ENCODE peak calls at places on chromosomes 4 and X, in ten cellular contexts. B is ovary, J is A673, K is endothelial cell of umbilical vein, E is A549, P is GM23248, O is spleen, F is mammary epithelial cell, N is adrenal gland, T is small intestine. W is an unnamed sample.

GRCh38 chr4:153232768-153233167 is 28.5 kb downstream of the TRIM2 start:
- DNase-seq in B (no peak), J (peak; percentile 68), K (no peak), E (peak; percentile 24), P (peak; percentile 30), O (no peak), F (peak; percentile 4), N (no peak), T (peak; percentile 47), W (no peak)

GRCh38 chr4:79917246-79917645 is 155.8 kb downstream of the ANTXR2 start:
- DNase-seq in B (no peak), J (peak; percentile 58), K (peak; percentile 62), E (peak; percentile 0), P (peak; percentile 66), O (no peak), F (peak; percentile 32), N (peak; percentile 62), T (peak; percentile 31), W (peak; percentile 46)

GRCh38 chr4:79964020-79964714 is 108.9 kb downstream of the ANTXR2 start:
- DNase-seq in B (no peak), J (no peak), K (no peak), E (no peak), P (no peak), O (no peak), F (no peak), N (peak; percentile 65), T (no peak), W (no peak)

GRCh38 chr4:74692973-74693372 is 101.3 kb downstream of the BTC start:
- DNase-seq in B (no peak), J (no peak), K (no peak), E (no peak), P (no peak), O (no peak), F (no peak), N (no peak), T (no peak), W (no peak)

GRCh38 chr4:73740353-73740778 is at the start of gene CXCL8:
- DNase-seq in B (no peak), J (peak; percentile 79), K (peak; percentile 94), E (peak; percentile 37), P (peak; percentile 83), O (no peak), F (peak; percentile 96), N (peak; percentile 87), T (peak; percentile 35), W (peak; percentile 52)

GRCh38 chrX:14670819-14671218 is 141.5 kb downstream of the GLRA2 start:
- DNase-seq in B (no peak), J (no peak), K (no peak), E (no peak), P (no peak), O (no peak), F (no peak), N (no peak), T (no peak), W (no peak)

GRCh38 chrX:14039344-14039743 is 9.7 kb upstream of the GEMIN8 start:
- DNase-seq in B (no peak), J (peak; percentile 71), K (peak; percentile 46), E (no peak), P (peak; percentile 39), O (no peak), F (peak; percentile 25), N (peak; percentile 62), T (peak; percentile 53), W (peak; percentile 53)

GRCh38 chr4:65521666-65522065 is 148.6 kb downstream of the EPHA5 start:
- DNase-seq in B (no peak), J (no peak), K (peak; percentile 42), E (no peak), P (no peak), O (no peak), F (no peak), N (no peak), T (no peak), W (no peak)

GRCh38 chr4:128821151-128821550 is 11.7 kb downstream of the JADE1 start:
- DNase-seq in B (no peak), J (no peak), K (no peak), E (no peak), P (no peak), O (no peak), F (no peak), N (no peak), T (no peak), W (no peak)

GRCh38 chr4:128823025-128823661 is 13.6 kb downstream of the JADE1 start:
- DNase-seq in B (no peak), J (peak; percentile 51), K (peak; percentile 46), E (peak; percentile 21), P (peak; percentile 95), O (no peak), F (peak; percentile 83), N (no peak), T (no peak), W (no peak)

GRCh38 chr4:128820631-128821119 is 11.2 kb downstream of the JADE1 start:
- DNase-seq in B (no peak), J (no peak), K (no peak), E (no peak), P (no peak), O (no peak), F (no peak), N (no peak), T (no peak), W (no peak)

GRCh38 chr4:128818442-128818841 is 8.9 kb downstream of the JADE1 start:
- DNase-seq in B (no peak), J (no peak), K (no peak), E (no peak), P (no peak), O (no peak), F (no peak), N (no peak), T (no peak), W (no peak)

GRCh38 chr4:128819082-128819742 is 9.7 kb downstream of the JADE1 start:
- DNase-seq in B (no peak), J (no peak), K (no peak), E (no peak), P (no peak), O (no peak), F (no peak), N (no peak), T (no peak), W (no peak)
- H3K4me1 ChIP-seq in B (peaks cover 4% of the 10 kb centered on the region), J (peaks cover 17% of the 10 kb centered on the region), K (peaks cover 9% of the 10 kb centered on the region), E (peaks cover 91% of the 10 kb centered on the region), P (peaks cover 45% of the 10 kb centered on the region), O (no peaks in the 10 kb centered on the region), F (peaks cover 13% of the 10 kb centered on the region), N (peaks cover 5% of the 10 kb centered on the region), T (no peaks in the 10 kb centered on the region), W (no peaks in the 10 kb centered on the region)

DNA sequence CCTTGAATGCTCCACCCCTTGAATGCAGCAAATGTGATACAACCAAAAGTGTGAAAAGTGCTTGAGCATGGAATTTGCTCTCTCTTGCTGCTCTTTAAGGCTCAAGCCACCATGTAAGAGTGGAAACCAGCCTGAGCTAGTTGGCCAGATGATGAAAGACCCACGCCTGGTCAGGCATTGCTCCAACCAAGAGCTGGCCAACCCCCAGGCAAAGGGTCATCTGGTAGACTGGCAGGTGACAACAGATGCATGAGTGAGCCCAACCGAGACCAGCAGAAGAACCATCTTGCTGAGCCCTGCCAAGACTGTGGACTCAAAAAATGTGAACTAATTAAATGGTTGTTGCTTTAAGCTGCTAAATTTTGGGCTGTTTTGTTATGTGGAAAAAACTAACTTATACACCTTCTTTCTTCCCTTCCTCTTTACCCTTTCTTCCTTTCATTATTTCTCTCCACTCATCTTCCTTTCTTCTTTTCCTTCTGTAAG is 32.7 kb downstream of the ADGRG2 start:
- DNase-seq in B (no peak), J (no peak), K (no peak), E (no peak), P (no peak), O (no peak), F (no peak), N (no peak), T (no peak), W (no peak)
- H3K4me3 ChIP-seq in B (no peak overlapping the region), J (no peak overlapping the region), K (no peak overlapping the region), E (no peak overlapping the region), P (no peak overlapping the region), O (no peak overlapping the region), F (no peak overlapping the region), N (no peak overlapping the region), T (no peak overlapping the region), W (no peak overlapping the region)

GRCh38 chr4:87051121-87051713 is 116.4 kb downstream of the AFF1 start:
- DNase-seq in B (no peak), J (no peak), K (peak; percentile 66), E (no peak), P (peak; percentile 27), O (no peak), F (no peak), N (no peak), T (no peak), W (no peak)
- H3K4me1 ChIP-seq in B (peaks cover 32% of the 10 kb centered on the region), J (peaks cover 14% of the 10 kb centered on the region), K (peaks cover 24% of the 10 kb centered on the region), E (peaks cover 11% of the 10 kb centered on the region), P (peaks cover 4% of the 10 kb centered on the region), O (peaks cover 30% of the 10 kb centered on the region), F (no peaks in the 10 kb centered on the region), N (peaks cover 32% of the 10 kb centered on the region), T (peaks cover 20% of the 10 kb centered on the region), W (peaks cover 39% of the 10 kb centered on the region)

GRCh38 chr4:125833-126232 is 1.5 kb downstream of the ZNF718 start:
- DNase-seq in B (no peak), J (peak; percentile 30), K (no peak), E (no peak), P (no peak), O (no peak), F (peak; percentile 30), N (peak; percentile 56), T (no peak), W (peak; percentile 55)

GRCh38 chr4:124275-125081 is at the start of gene ZNF718:
- DNase-seq in B (peak; percentile 92), J (peak; percentile 98), K (peak; percentile 98), E (peak; percentile 89), P (peak; percentile 98), O (peak; percentile 96), F (peak; percentile 97), N (peak; percentile 99), T (peak; percentile 98), W (peak; percentile 98)

GRCh38 chr4:120616-121015 is 3.7 kb upstream of the ZNF718 start:
- DNase-seq in B (no peak), J (no peak), K (no peak), E (no peak), P (no peak), O (no peak), F (no peak), N (no peak), T (no peak), W (no peak)

GRCh38 chr4:125085-125820 is 952 bp downstream of the ZNF718 start:
- DNase-seq in B (peak; percentile 32), J (peak; percentile 52), K (no peak), E (no peak), P (peak; percentile 73), O (peak; percentile 89), F (peak; percentile 54), N (peak; percentile 77), T (peak; percentile 58), W (peak; percentile 83)

GRCh38 chr4:121408-122084 is 2.8 kb upstream of the ZNF718 start:
- DNase-seq in B (no peak), J (no peak), K (no peak), E (no peak), P (no peak), O (no peak), F (no peak), N (no peak), T (peak; percentile 18), W (no peak)
- H3K4me3 ChIP-seq in B (no peak overlapping the region), J (no peak overlapping the region), K (no peak overlapping the region), E (no peak overlapping the region), P (no peak overlapping the region), O (no peak overlapping the region), F (no peak overlapping the region), N (no peak overlapping the region), T (no peak overlapping the region), W (no peak overlapping the region)

W was measured in testis.